ENCODE peak calls at places on chromosomes 7 and 10, in seven cellular contexts. One of them, this sample, is unnamed.

GRCh38 chr10:78640981-78641646 is 427.7 kb upstream of the ZMIZ1 start:
- DNase-seq in RWPE1: no peak
- DNase-seq in foreskin keratinocyte: no peak
- DNase-seq in lower lobe of right lung: no peak
- DNase-seq in cardiac fibroblast: no peak
- DNase-seq in epithelial cell of esophagus: no peak
- DNase-seq in AG04450: no peak
- DNase-seq in this sample: no peak

GRCh38 chr10:3455385-3456334 is 283.1 kb upstream of the PITRM1 start:
- DNase-seq in RWPE1: no peak
- DNase-seq in foreskin keratinocyte: peak; percentile 87
- DNase-seq in lower lobe of right lung: no peak
- DNase-seq in cardiac fibroblast: peak; percentile 33
- DNase-seq in epithelial cell of esophagus: peak; percentile 53
- DNase-seq in AG04450: no peak
- DNase-seq in this sample: no peak

GRCh38 chr10:128069351-128070051 is 56.7 kb downstream of the MKI67 start:
- DNase-seq in RWPE1: peak; percentile 83
- DNase-seq in foreskin keratinocyte: peak; percentile 80
- DNase-seq in lower lobe of right lung: peak; percentile 70
- DNase-seq in cardiac fibroblast: peak; percentile 82
- DNase-seq in epithelial cell of esophagus: peak; percentile 82
- DNase-seq in AG04450: peak; percentile 33
- DNase-seq in this sample: peak; percentile 71

GRCh38 chr10:68125770-68126169 is 16.5 kb downstream of the MYPN start:
- DNase-seq in RWPE1: no peak
- DNase-seq in foreskin keratinocyte: no peak
- DNase-seq in lower lobe of right lung: no peak
- DNase-seq in cardiac fibroblast: no peak
- DNase-seq in epithelial cell of esophagus: no peak
- DNase-seq in AG04450: no peak
- DNase-seq in this sample: no peak

GRCh38 chr7:19090526-19090925 is 26.9 kb downstream of the TWIST1 start:
- DNase-seq in RWPE1: no peak
- DNase-seq in foreskin keratinocyte: no peak
- DNase-seq in lower lobe of right lung: no peak
- DNase-seq in cardiac fibroblast: no peak
- DNase-seq in epithelial cell of esophagus: no peak
- DNase-seq in AG04450: no peak
- DNase-seq in this sample: no peak

GRCh38 chr10:66931340-66931948 is 5.6 kb downstream of the LRRTM3 start:
- DNase-seq in RWPE1: peak; percentile 30
- DNase-seq in foreskin keratinocyte: peak; percentile 20
- DNase-seq in lower lobe of right lung: no peak
- DNase-seq in cardiac fibroblast: peak; percentile 86
- DNase-seq in epithelial cell of esophagus: peak; percentile 67
- DNase-seq in AG04450: peak; percentile 41
- DNase-seq in this sample: no peak

GRCh38 chr10:34875061-34875460 is 60.0 kb upstream of the PARD3 start:
- DNase-seq in RWPE1: no peak
- DNase-seq in foreskin keratinocyte: no peak
- DNase-seq in lower lobe of right lung: no peak
- DNase-seq in cardiac fibroblast: no peak
- DNase-seq in epithelial cell of esophagus: no peak
- DNase-seq in AG04450: no peak
- DNase-seq in this sample: no peak

GRCh38 chr7:122006687-122007086 is 133.7 kb downstream of the PTPRZ1 start:
- DNase-seq in RWPE1: peak; percentile 38
- DNase-seq in foreskin keratinocyte: peak; percentile 75
- DNase-seq in lower lobe of right lung: no peak
- DNase-seq in cardiac fibroblast: no peak
- DNase-seq in epithelial cell of esophagus: peak; percentile 72
- DNase-seq in AG04450: no peak
- DNase-seq in this sample: no peak

GRCh38 chr7:44634187-44634838 is 27.9 kb downstream of the OGDH start:
- DNase-seq in RWPE1: no peak
- DNase-seq in foreskin keratinocyte: no peak
- DNase-seq in lower lobe of right lung: no peak
- DNase-seq in cardiac fibroblast: no peak
- DNase-seq in epithelial cell of esophagus: no peak
- DNase-seq in AG04450: no peak
- DNase-seq in this sample: no peak

GRCh38 chr7:157412021-157412443 is 75.2 kb downstream of the DNAJB6 start:
- DNase-seq in RWPE1: peak; percentile 30
- DNase-seq in foreskin keratinocyte: peak; percentile 61
- DNase-seq in lower lobe of right lung: peak; percentile 17
- DNase-seq in cardiac fibroblast: peak; percentile 89
- DNase-seq in epithelial cell of esophagus: peak; percentile 86
- DNase-seq in AG04450: peak; percentile 39
- DNase-seq in this sample: no peak

GRCh38 chr7:44311561-44312495 is 13.6 kb downstream of the CAMK2B start:
- DNase-seq in RWPE1: no peak
- DNase-seq in foreskin keratinocyte: no peak
- DNase-seq in lower lobe of right lung: no peak
- DNase-seq in cardiac fibroblast: no peak
- DNase-seq in epithelial cell of esophagus: no peak
- DNase-seq in AG04450: no peak
- DNase-seq in this sample: no peak

GRCh38 chr10:15324611-15325010 is 46.5 kb downstream of the FAM171A1 start:
- DNase-seq in RWPE1: no peak
- DNase-seq in foreskin keratinocyte: no peak
- DNase-seq in lower lobe of right lung: no peak
- DNase-seq in cardiac fibroblast: no peak
- DNase-seq in epithelial cell of esophagus: no peak
- DNase-seq in AG04450: no peak
- DNase-seq in this sample: no peak

GRCh38 chr10:67809107-67809506 is 28.9 kb downstream of the DNAJC12 start:
- DNase-seq in RWPE1: no peak
- DNase-seq in foreskin keratinocyte: no peak
- DNase-seq in lower lobe of right lung: no peak
- DNase-seq in cardiac fibroblast: no peak
- DNase-seq in epithelial cell of esophagus: no peak
- DNase-seq in AG04450: no peak
- DNase-seq in this sample: no peak

GRCh38 chr7:111059826-111060225 is 31.1 kb upstream of the LRRN3 start:
- DNase-seq in RWPE1: no peak
- DNase-seq in foreskin keratinocyte: no peak
- DNase-seq in lower lobe of right lung: no peak
- DNase-seq in cardiac fibroblast: no peak
- DNase-seq in epithelial cell of esophagus: no peak
- DNase-seq in AG04450: no peak
- DNase-seq in this sample: no peak

GRCh38 chr10:36730316-36730715 is 395.1 kb upstream of the ANKRD30A start:
- DNase-seq in RWPE1: peak; percentile 4
- DNase-seq in foreskin keratinocyte: peak; percentile 42
- DNase-seq in lower lobe of right lung: no peak
- DNase-seq in cardiac fibroblast: no peak
- DNase-seq in epithelial cell of esophagus: peak; percentile 65
- DNase-seq in AG04450: no peak
- DNase-seq in this sample: no peak

GRCh38 chr7:90474284-90475210 is 5.1 kb downstream of the PTTG1IP2 start:
- DNase-seq in RWPE1: peak; percentile 70
- DNase-seq in foreskin keratinocyte: peak; percentile 84
- DNase-seq in lower lobe of right lung: no peak
- DNase-seq in cardiac fibroblast: peak; percentile 94
- DNase-seq in epithelial cell of esophagus: peak; percentile 98
- DNase-seq in AG04450: peak; percentile 7
- DNase-seq in this sample: no peak

GRCh38 chr7:105718511-105718925 is 137.2 kb upstream of the EFCAB10 start:
- DNase-seq in RWPE1: no peak
- DNase-seq in foreskin keratinocyte: no peak
- DNase-seq in lower lobe of right lung: no peak
- DNase-seq in cardiac fibroblast: no peak
- DNase-seq in epithelial cell of esophagus: no peak
- DNase-seq in AG04450: no peak
- DNase-seq in this sample: no peak

GRCh38 chr10:32954080-32954479 is 4.0 kb downstream of the ITGB1 start:
- DNase-seq in RWPE1: no peak
- DNase-seq in foreskin keratinocyte: no peak
- DNase-seq in lower lobe of right lung: no peak
- DNase-seq in cardiac fibroblast: peak; percentile 15
- DNase-seq in epithelial cell of esophagus: no peak
- DNase-seq in AG04450: no peak
- DNase-seq in this sample: no peak

GRCh38 chr10:132397036-132397541 is at the start of gene PWWP2B:
- DNase-seq in RWPE1: no peak
- DNase-seq in foreskin keratinocyte: no peak
- DNase-seq in lower lobe of right lung: peak; percentile 78
- DNase-seq in cardiac fibroblast: no peak
- DNase-seq in epithelial cell of esophagus: peak; percentile 46
- DNase-seq in AG04450: no peak
- DNase-seq in this sample: no peak

GRCh38 chr10:132395704-132396494 is 1.1 kb upstream of the PWWP2B start:
- DNase-seq in RWPE1: no peak
- DNase-seq in foreskin keratinocyte: no peak
- DNase-seq in lower lobe of right lung: peak; percentile 91
- DNase-seq in cardiac fibroblast: peak; percentile 34
- DNase-seq in epithelial cell of esophagus: no peak
- DNase-seq in AG04450: no peak
- DNase-seq in this sample: no peak

GRCh38 chr10:132397671-132398565 is 918 bp downstream of the PWWP2B start:
- DNase-seq in RWPE1: no peak
- DNase-seq in foreskin keratinocyte: peak; percentile 34
- DNase-seq in lower lobe of right lung: peak; percentile 73
- DNase-seq in cardiac fibroblast: peak; percentile 67
- DNase-seq in epithelial cell of esophagus: peak; percentile 76
- DNase-seq in AG04450: no peak
- DNase-seq in this sample: no peak

GRCh38 chr10:132394936-132395703 is 1.9 kb upstream of the PWWP2B start:
- DNase-seq in RWPE1: no peak
- DNase-seq in foreskin keratinocyte: no peak
- DNase-seq in lower lobe of right lung: peak; percentile 48
- DNase-seq in cardiac fibroblast: no peak
- DNase-seq in epithelial cell of esophagus: no peak
- DNase-seq in AG04450: no peak
- DNase-seq in this sample: no peak

DNA sequence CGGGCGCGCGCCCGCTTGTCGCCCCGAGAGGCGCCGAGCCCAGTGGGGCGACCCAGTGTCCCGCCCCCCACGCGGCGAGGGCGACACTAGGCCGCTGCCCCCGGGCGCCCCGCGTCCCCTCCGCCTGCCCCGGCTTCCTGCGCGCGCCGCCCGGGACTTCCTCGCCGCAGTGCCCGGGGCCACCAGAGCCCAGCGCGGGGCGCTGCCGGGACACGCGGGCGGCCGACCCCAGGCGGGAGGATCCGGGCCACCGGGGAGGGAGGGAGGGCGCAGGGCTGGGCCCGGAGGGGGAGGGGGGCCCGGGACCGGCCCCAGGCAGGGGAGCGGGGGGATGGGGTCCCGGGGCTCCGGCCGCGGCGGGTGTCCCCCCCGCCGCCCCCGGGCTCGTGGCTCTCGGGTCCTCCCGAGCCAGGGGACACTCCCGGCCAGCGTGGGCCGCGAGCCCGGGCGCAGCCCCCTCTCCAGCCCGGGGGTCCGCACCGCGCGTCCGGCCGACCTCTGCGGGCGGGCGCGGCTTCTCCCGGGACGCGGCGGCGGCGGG is 435 bp upstream of the PWWP2B start:
- DNase-seq in RWPE1: peak; percentile 62
- DNase-seq in foreskin keratinocyte: no peak
- DNase-seq in lower lobe of right lung: peak; percentile 86
- DNase-seq in cardiac fibroblast: peak; percentile 21
- DNase-seq in epithelial cell of esophagus: peak; percentile 40
- DNase-seq in AG04450: no peak
- DNase-seq in this sample: no peak
- TF ChIP-seq CTCF in RWPE1: peak; percentile 39
- TF ChIP-seq CTCF in foreskin keratinocyte: peak; percentile 49
- TF ChIP-seq CTCF in lower lobe of right lung: peak; percentile 22
- TF ChIP-seq CTCF in cardiac fibroblast: no peak
- TF ChIP-seq CTCF in epithelial cell of esophagus: no peak
- TF ChIP-seq CTCF in AG04450: no peak
- TF ChIP-seq CTCF in this sample: peak; percentile 33

DNA sequence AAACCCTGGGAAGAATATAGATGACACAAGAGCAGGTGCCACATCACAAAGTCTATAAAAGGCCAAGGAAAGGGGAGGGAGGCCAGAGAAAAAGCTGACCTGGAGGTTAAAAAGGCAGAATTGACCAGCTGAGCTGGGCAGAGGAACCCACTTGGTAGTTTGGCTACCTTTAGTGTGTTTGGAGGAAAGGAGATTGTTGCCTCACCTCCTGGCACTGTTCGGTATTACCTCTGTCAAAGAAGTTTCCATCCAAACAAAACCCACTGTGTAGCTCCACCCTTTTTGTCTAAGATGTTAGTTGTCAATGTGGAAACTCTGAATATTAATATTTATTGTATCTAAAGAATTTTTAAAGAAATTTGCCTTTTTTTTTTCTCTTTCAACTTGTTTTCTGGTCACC is 23.4 kb downstream of the ENTPD7 start:
- DNase-seq in RWPE1: no peak
- DNase-seq in foreskin keratinocyte: no peak
- DNase-seq in lower lobe of right lung: no peak
- DNase-seq in cardiac fibroblast: no peak
- DNase-seq in epithelial cell of esophagus: peak; percentile 62
- DNase-seq in AG04450: no peak
- DNase-seq in this sample: no peak
- TF ChIP-seq CTCF in RWPE1: no peak
- TF ChIP-seq CTCF in foreskin keratinocyte: peak; percentile 57
- TF ChIP-seq CTCF in lower lobe of right lung: no peak
- TF ChIP-seq CTCF in cardiac fibroblast: peak; percentile 11
- TF ChIP-seq CTCF in epithelial cell of esophagus: peak; percentile 63
- TF ChIP-seq CTCF in AG04450: no peak
- TF ChIP-seq CTCF in this sample: no peak

GRCh38 chr7:80732635-80733034 is 94.2 kb downstream of the CD36 start:
- DNase-seq in RWPE1: no peak
- DNase-seq in foreskin keratinocyte: no peak
- DNase-seq in lower lobe of right lung: no peak
- DNase-seq in cardiac fibroblast: no peak
- DNase-seq in epithelial cell of esophagus: peak; percentile 18
- DNase-seq in AG04450: no peak
- DNase-seq in this sample: no peak
- TF ChIP-seq CTCF in RWPE1: no peak
- TF ChIP-seq CTCF in foreskin keratinocyte: peak; percentile 57
- TF ChIP-seq CTCF in lower lobe of right lung: no peak
- TF ChIP-seq CTCF in cardiac fibroblast: peak; percentile 13
- TF ChIP-seq CTCF in epithelial cell of esophagus: peak; percentile 34
- TF ChIP-seq CTCF in AG04450: no peak
- TF ChIP-seq CTCF in this sample: no peak

GRCh38 chr7:32071466-32072091 is 1.4 kb upstream of the PDE1C start:
- DNase-seq in RWPE1: no peak
- DNase-seq in foreskin keratinocyte: no peak
- DNase-seq in lower lobe of right lung: no peak
- DNase-seq in cardiac fibroblast: no peak
- DNase-seq in epithelial cell of esophagus: no peak
- DNase-seq in AG04450: no peak
- DNase-seq in this sample: no peak

GRCh38 chr7:32070051-32070405 is 179 bp downstream of the PDE1C start:
- DNase-seq in RWPE1: no peak
- DNase-seq in foreskin keratinocyte: no peak
- DNase-seq in lower lobe of right lung: no peak
- DNase-seq in cardiac fibroblast: no peak
- DNase-seq in epithelial cell of esophagus: no peak
- DNase-seq in AG04450: no peak
- DNase-seq in this sample: no peak

GRCh38 chr7:32073533-32073932 is 3.3 kb upstream of the PDE1C start:
- DNase-seq in RWPE1: no peak
- DNase-seq in foreskin keratinocyte: no peak
- DNase-seq in lower lobe of right lung: no peak
- DNase-seq in cardiac fibroblast: no peak
- DNase-seq in epithelial cell of esophagus: no peak
- DNase-seq in AG04450: no peak
- DNase-seq in this sample: no peak

GRCh38 chr7:32070406-32071360 is at the start of gene PDE1C:
- DNase-seq in RWPE1: no peak
- DNase-seq in foreskin keratinocyte: no peak
- DNase-seq in lower lobe of right lung: no peak
- DNase-seq in cardiac fibroblast: no peak
- DNase-seq in epithelial cell of esophagus: no peak
- DNase-seq in AG04450: no peak
- DNase-seq in this sample: no peak

GRCh38 chr7:32072397-32072796 is 2.2 kb upstream of the PDE1C start:
- DNase-seq in RWPE1: no peak
- DNase-seq in foreskin keratinocyte: no peak
- DNase-seq in lower lobe of right lung: no peak
- DNase-seq in cardiac fibroblast: no peak
- DNase-seq in epithelial cell of esophagus: no peak
- DNase-seq in AG04450: no peak
- DNase-seq in this sample: no peak
- TF ChIP-seq CTCF in RWPE1: no peak
- TF ChIP-seq CTCF in foreskin keratinocyte: peak; percentile 42
- TF ChIP-seq CTCF in lower lobe of right lung: no peak
- TF ChIP-seq CTCF in cardiac fibroblast: peak; percentile 8
- TF ChIP-seq CTCF in epithelial cell of esophagus: no peak
- TF ChIP-seq CTCF in AG04450: no peak
- TF ChIP-seq CTCF in this sample: no peak

This sample was measured in CD14-positive monocyte.